ENCODE peak calls at places on chromosome 2, in six cellular contexts. C, N, K, R, T and W are unnamed samples.

GRCh38 chr2:190903693-190904450 is 23.3 kb downstream of the GLS start:
- DNase-seq in C (no peak), N (no peak), K (no peak), R (no peak), T (no peak), W (no peak)

GRCh38 chr2:30095402-30095801 is 51.4 kb upstream of the YPEL5 start:
- DNase-seq in C (no peak), N (no peak), K (no peak), R (no peak), T (no peak), W (peak; percentile 22)

GRCh38 chr2:45168731-45169338 is 159.6 kb upstream of the SIX2 start:
- DNase-seq in C (peak; percentile 43), N (no peak), K (no peak), R (no peak), T (peak; percentile 38), W (no peak)

GRCh38 chr2:25089605-25090424 is 47.9 kb downstream of the EFR3B start:
- DNase-seq in C (no peak), N (peak; percentile 61), K (no peak), R (no peak), T (no peak), W (no peak)

GRCh38 chr2:127411609-127412370 is 6.4 kb upstream of the PROC start:
- DNase-seq in C (no peak), N (no peak), K (no peak), R (no peak), T (no peak), W (no peak)

GRCh38 chr2:225536036-225536435 is 136.5 kb downstream of the NYAP2 start:
- DNase-seq in C (no peak), N (no peak), K (no peak), R (no peak), T (no peak), W (no peak)

GRCh38 chr2:25042321-25043240 is 705 bp downstream of the EFR3B start:
- DNase-seq in C (peak; percentile 52), N (peak; percentile 20), K (peak; percentile 34), R (no peak), T (peak; percentile 67), W (peak; percentile 33)

GRCh38 chr2:156436477-156437085 is 402 bp downstream of the GPD2 start:
- DNase-seq in C (no peak), N (no peak), K (no peak), R (no peak), T (no peak), W (no peak)

GRCh38 chr2:10028407-10028987 is 14.9 kb upstream of the KLF11 start:
- DNase-seq in C (no peak), N (no peak), K (no peak), R (no peak), T (peak; percentile 93), W (no peak)

GRCh38 chr2:86000938-86001312 is 104.8 kb downstream of the POLR1A start:
- DNase-seq in C (no peak), N (no peak), K (no peak), R (no peak), T (no peak), W (no peak)

GRCh38 chr2:224252601-224253000 is 149.3 kb downstream of the FAM124B start:
- DNase-seq in C (no peak), N (no peak), K (no peak), R (peak; percentile 40), T (no peak), W (peak; percentile 89)

GRCh38 chr2:100731535-100731981 is 88.4 kb upstream of the NPAS2 start:
- DNase-seq in C (no peak), N (no peak), K (no peak), R (no peak), T (no peak), W (peak; percentile 62)

GRCh38 chr2:191032588-191033429 is 18.8 kb upstream of the STAT1 start:
- DNase-seq in C (no peak), N (no peak), K (no peak), R (no peak), T (no peak), W (no peak)

GRCh38 chr2:215931256-215931903 is 82.0 kb downstream of the MREG start:
- DNase-seq in C (peak; percentile 67), N (peak; percentile 75), K (peak; percentile 45), R (no peak), T (peak; percentile 73), W (peak; percentile 77)

GRCh38 chr2:26946841-26947784 is 23.3 kb upstream of the MAPRE3 start:
- DNase-seq in C (no peak), N (no peak), K (no peak), R (no peak), T (no peak), W (peak; percentile 50)

GRCh38 chr2:101972621-101973434 is 18.9 kb upstream of the IL1R2 start:
- DNase-seq in C (no peak), N (no peak), K (no peak), R (peak; percentile 74), T (peak; percentile 25), W (peak; percentile 86)

GRCh38 chr2:134657650-134658250 is 61.0 kb downstream of the TMEM163 start:
- DNase-seq in C (peak; percentile 60), N (peak; percentile 15), K (no peak), R (no peak), T (peak; percentile 21), W (no peak)

GRCh38 chr2:144679942-144680341 is 160.0 kb upstream of the ZEB2 start:
- DNase-seq in C (no peak), N (no peak), K (no peak), R (no peak), T (no peak), W (no peak)

GRCh38 chr2:52017836-52018235 is 985.9 kb upstream of the NRXN1 start:
- DNase-seq in C (no peak), N (no peak), K (no peak), R (no peak), T (peak; percentile 58), W (no peak)

GRCh38 chr2:37688771-37689468 is 17.5 kb upstream of the CDC42EP3 start:
- DNase-seq in C (no peak), N (no peak), K (no peak), R (peak; percentile 51), T (peak; percentile 81), W (peak; percentile 52)

GRCh38 chr2:120463527-120463926 is 117.6 kb downstream of the INHBB start:
- DNase-seq in C (no peak), N (no peak), K (no peak), R (no peak), T (no peak), W (no peak)

GRCh38 chr2:178417916-178418315 is 33.1 kb downstream of the PRKRA start:
- DNase-seq in C (no peak), N (no peak), K (no peak), R (no peak), T (no peak), W (no peak)

GRCh38 chr2:64874593-64874992 is 114.6 kb upstream of the SLC1A4 start:
- DNase-seq in C (no peak), N (no peak), K (no peak), R (no peak), T (no peak), W (no peak)

GRCh38 chr2:160783481-160783880 is 289.9 kb upstream of the RBMS1 start:
- DNase-seq in C (no peak), N (no peak), K (no peak), R (no peak), T (no peak), W (no peak)

GRCh38 chr2:36425771-36426340 is 70.3 kb downstream of the CRIM1 start:
- DNase-seq in C (no peak), N (no peak), K (no peak), R (no peak), T (no peak), W (peak; percentile 32)

GRCh38 chr2:2662037-2662846 is 331.2 kb upstream of the MYT1L start:
- DNase-seq in C (no peak), N (no peak), K (no peak), R (no peak), T (no peak), W (no peak)

GRCh38 chr2:240964221-240964853 is 34.1 kb upstream of the SNED1 start:
- DNase-seq in C (no peak), N (no peak), K (no peak), R (no peak), T (no peak), W (no peak)

GRCh38 chr2:205574041-205574440 is 108.3 kb upstream of the NRP2 start:
- DNase-seq in C (no peak), N (no peak), K (no peak), R (peak; percentile 12), T (no peak), W (peak; percentile 19)

GRCh38 chr2:187549951-187550555 is 4.2 kb downstream of the TFPI start:
- DNase-seq in C (no peak), N (no peak), K (no peak), R (no peak), T (no peak), W (no peak)

GRCh38 chr2:96414161-96414713 is 78.7 kb downstream of the NCAPH start:
- DNase-seq in C (no peak), N (no peak), K (no peak), R (no peak), T (no peak), W (no peak)

GRCh38 chr2:6482256-6482655 is 383.5 kb downstream of the CMPK2 start:
- DNase-seq in C (no peak), N (no peak), K (no peak), R (no peak), T (no peak), W (no peak)

GRCh38 chr2:241546771-241547498 is 11.6 kb upstream of the BOK start:
- DNase-seq in C (no peak), N (peak; percentile 33), K (no peak), R (peak; percentile 94), T (peak; percentile 81), W (peak; percentile 83)